ENCODE peak calls at places on chromosomes 5 and 9, in seven cellular contexts. Z is brain microvascular endothelial cell, X is heart left ventricle, R is psoas muscle, A is colonic mucosa, F is tibial nerve, N is HL-60. U is an unnamed sample.

GRCh38 chr5:95821110-95822021 is 1.2 kb downstream of the GLRX start:
- DNase-seq in N (no peak), X (no peak), A (no peak), R (no peak), Z (no peak), F (no peak), U (no peak)

GRCh38 chr9:134099123-134099761 is 31.4 kb upstream of the BRD3 start:
- DNase-seq in X (no peak), Z (peak), A (peak), R (no peak), F (no peak), N (peak), U (no peak)

GRCh38 chr5:180289433-180289832 is 2.5 kb downstream of the MAPK9 start:
- DNase-seq in F (no peak), X (no peak), R (no peak), N (no peak), A (peak), Z (no peak), U (no peak)

GRCh38 chr5:172455511-172456061 is 1.3 kb upstream of the SH3PXD2B start:
- DNase-seq in R (no peak), F (no peak), N (no peak), X (no peak), A (peak), Z (peak), U (no peak)

GRCh38 chr9:18146329-18146728 is 327.6 kb upstream of the ADAMTSL1 start:
- DNase-seq in F (no peak), Z (no peak), N (no peak), X (no peak), A (no peak), R (no peak), U (no peak)

GRCh38 chr5:60340326-60340725 is 359.6 kb downstream of the DEPDC1B start:
- DNase-seq in N (no peak), A (no peak), R (no peak), F (no peak), X (no peak), Z (no peak), U (no peak)

GRCh38 chr5:1772634-1773033 is 27.0 kb downstream of the MRPL36 start:
- DNase-seq in X (no peak), R (no peak), A (no peak), Z (peak), N (no peak), F (no peak), U (no peak)

GRCh38 chr9:107277801-107278200 is 5.3 kb upstream of the RAD23B start:
- DNase-seq in R (no peak), F (no peak), X (no peak), A (no peak), Z (no peak), N (no peak), U (no peak)

GRCh38 chr9:136022731-136023400 is 61.7 kb upstream of the UBAC1 start:
- DNase-seq in A (no peak), F (no peak), Z (no peak), N (no peak), X (no peak), R (peak), U (no peak)

GRCh38 chr5:153881687-153882086 is 157.0 kb downstream of the FAM114A2 start:
- DNase-seq in Z (no peak), X (no peak), F (no peak), R (no peak), A (no peak), N (no peak), U (no peak)

GRCh38 chr5:153885166-153885565 is 153.5 kb downstream of the FAM114A2 start:
- DNase-seq in X (no peak), R (no peak), F (no peak), Z (no peak), A (no peak), N (no peak), U (no peak)

GRCh38 chr5:153883829-153884228 is 154.9 kb downstream of the FAM114A2 start:
- DNase-seq in R (no peak), N (no peak), X (no peak), Z (peak), A (no peak), F (no peak), U (no peak)

GRCh38 chr5:153880094-153880493 is 158.6 kb downstream of the FAM114A2 start:
- DNase-seq in F (no peak), Z (no peak), N (no peak), A (no peak), X (no peak), R (no peak), U (no peak)

DNA sequence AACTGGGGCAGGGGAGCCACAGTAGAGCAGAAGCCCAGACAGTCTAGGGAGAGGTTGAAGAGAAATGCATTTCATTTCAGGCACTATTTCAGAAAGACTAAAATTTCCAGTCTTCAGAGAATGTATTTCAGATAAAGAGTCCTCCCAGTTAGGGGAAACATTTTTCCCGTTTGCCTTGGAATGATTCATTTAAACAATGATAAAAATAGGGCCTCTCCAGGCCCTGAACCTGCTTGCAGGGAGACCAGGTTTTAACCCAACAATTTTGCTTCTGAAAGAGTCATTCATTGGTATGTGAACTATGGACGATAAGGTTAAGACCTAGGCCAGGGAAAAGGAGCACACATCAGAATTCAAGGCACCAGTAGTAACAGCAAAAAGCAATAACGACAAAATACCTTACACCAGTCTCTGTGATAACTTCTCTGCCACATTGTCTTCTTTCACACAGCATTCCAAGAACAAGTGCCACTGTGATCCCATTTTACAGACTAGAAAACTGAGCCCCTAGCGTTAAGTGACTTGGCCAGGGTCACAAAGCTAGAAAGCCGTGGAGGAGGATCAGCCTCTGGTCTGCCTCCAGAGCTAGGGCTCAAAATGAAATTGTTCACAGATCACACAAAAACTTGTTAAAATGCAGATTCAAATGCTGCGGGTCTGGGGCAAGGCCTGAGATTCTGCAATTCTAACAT is 154.3 kb downstream of the FAM114A2 start:
- DNase-seq in Z (no peak), X (no peak), N (no peak), R (no peak), A (no peak), F (no peak), U (no peak)
- H3K27ac ChIP-seq in Z (no peak), X (no peak), N (no peak), R (no peak), A (no peak), F (no peak), U (peak)

GRCh38 chr5:100623719-100624118 is 88.5 kb downstream of the FAM174A start:
- DNase-seq in N (no peak), Z (peak), X (no peak), F (no peak), R (no peak), A (no peak), U (no peak)
- TF ChIP-seq CTCF in N (peak), Z (peak), X (peak), F (peak), R (peak), A (no peak), U (no peak)

GRCh38 chr9:131677445-131678180 is 62.3 kb downstream of the RAPGEF1 start:
- DNase-seq in Z (peak), F (no peak), A (no peak), N (peak), X (no peak), R (no peak), U (no peak)
- H3K4me3 ChIP-seq in Z (no peak), F (no peak), A (no peak), N (no peak), X (peak), R (peak), U (peak)

GRCh38 chr5:100777680-100778281 is 125.3 kb downstream of the ST8SIA4 start:
- DNase-seq in X (peak), N (peak), Z (peak), F (no peak), A (peak), R (no peak), U (no peak)

GRCh38 chr5:100780376-100780870 is 122.7 kb downstream of the ST8SIA4 start:
- DNase-seq in X (no peak), A (no peak), F (no peak), R (no peak), Z (no peak), N (peak), U (no peak)

GRCh38 chr5:100776244-100776643 is 126.8 kb downstream of the ST8SIA4 start:
- DNase-seq in F (no peak), A (no peak), R (no peak), X (no peak), Z (no peak), N (no peak), U (no peak)

GRCh38 chr5:100779669-100780375 is 123.3 kb downstream of the ST8SIA4 start:
- DNase-seq in F (no peak), A (peak), N (peak), X (no peak), R (no peak), Z (no peak), U (no peak)
- H3K27ac ChIP-seq in F (peak), A (no peak), N (peak), X (no peak), R (no peak), Z (no peak), U (peak)

DNA sequence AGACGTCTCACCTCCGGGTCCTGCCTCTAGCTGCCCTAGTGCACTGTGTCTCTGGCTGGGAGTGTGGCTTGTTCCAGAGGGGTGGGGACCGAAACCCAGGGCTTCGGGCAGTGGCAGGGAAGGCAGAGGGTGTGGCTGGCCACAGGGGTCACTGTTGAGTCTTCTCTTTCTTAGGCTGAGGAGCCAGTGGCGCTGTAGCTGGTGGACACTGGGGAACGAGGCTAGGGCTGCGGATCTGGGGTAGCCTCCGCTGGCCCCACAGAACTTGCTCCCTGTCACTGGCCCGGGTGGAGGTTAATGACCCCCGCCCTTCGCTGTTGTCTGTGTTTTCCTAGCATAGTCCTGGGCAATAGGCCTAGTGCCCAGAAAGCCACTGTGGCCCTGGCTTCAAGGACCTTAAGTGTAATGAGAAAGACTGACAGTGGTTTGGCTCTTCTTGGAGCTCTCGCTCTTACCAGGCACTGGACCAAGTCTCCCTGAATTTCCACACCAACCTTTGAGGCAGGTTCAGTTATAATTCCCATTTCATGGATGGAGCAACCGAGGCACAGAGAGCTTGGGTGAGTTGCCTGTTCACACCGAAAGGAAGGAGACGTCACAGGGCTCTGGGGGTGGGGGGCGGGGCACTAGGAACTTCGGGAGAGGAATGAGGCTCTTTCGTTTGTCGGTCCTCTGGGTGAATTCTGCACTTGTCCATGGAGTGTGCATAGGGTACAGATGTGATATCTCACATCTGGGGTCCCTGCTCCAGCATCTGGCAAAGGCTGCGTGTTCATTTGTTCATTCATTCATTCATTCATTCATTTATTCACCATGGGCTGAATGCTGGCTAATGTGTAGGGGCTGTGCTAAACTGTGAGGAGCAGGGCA is 4.8 kb upstream of the IER5L start:
- DNase-seq in F (no peak), A (peak), Z (no peak), X (no peak), R (peak), N (no peak), U (no peak)
- TF ChIP-seq CTCF in F (peak), A (peak), Z (peak), X (peak), R (peak), N (no peak), U (no peak)

GRCh38 chr5:109450129-109450877 is 40.5 kb upstream of the PJA2 start:
- DNase-seq in Z (no peak), N (no peak), R (no peak), X (no peak), F (no peak), A (no peak), U (no peak)
- H3K4me3 ChIP-seq in Z (no peak), N (no peak), R (no peak), X (no peak), F (no peak), A (no peak), U (no peak)

DNA sequence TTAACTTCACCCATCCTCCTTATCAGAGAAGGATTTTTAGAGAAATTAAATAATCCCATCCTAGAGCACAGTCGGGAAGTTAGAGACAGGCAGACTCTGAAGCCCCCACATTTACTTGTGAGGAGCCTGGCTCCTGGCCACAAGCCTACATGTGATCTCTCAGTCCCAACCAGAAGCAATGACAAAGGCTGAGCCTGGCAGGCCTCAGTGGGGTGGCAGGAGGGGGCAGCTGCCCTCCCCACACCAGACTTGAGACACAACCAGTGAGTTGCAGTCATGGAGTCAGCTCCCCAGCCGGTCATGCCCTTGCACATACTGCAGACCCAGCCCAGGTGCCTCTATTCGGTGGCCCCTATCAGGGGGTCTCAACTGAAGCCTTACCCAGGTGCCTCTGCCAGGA is 11.0 kb downstream of the NAIF1 start:
- DNase-seq in R (peak), A (no peak), X (no peak), F (peak), N (no peak), Z (no peak), U (no peak)
- H3K27ac ChIP-seq in R (peak), A (peak), X (no peak), F (peak), N (no peak), Z (no peak), U (peak)